ENCODE peak calls at places on chromosomes 12 and 14, in four cellular contexts. M, P, F and V are unnamed samples.

GRCh38 chr12:103824845-103825244 is 16.2 kb downstream of the NT5DC3 start:
- DNase-seq in M (no peak), P (no peak), F (no peak), V (no peak)

GRCh38 chr12:100987552-100988277 is 193.1 kb downstream of the ANO4 start:
- DNase-seq in M (no peak), P (no peak), F (no peak), V (no peak)

GRCh38 chr14:20400965-20401593 is 12.2 kb downstream of the TEP1 start:
- DNase-seq in M (no peak), P (peak), F (no peak), V (no peak)

GRCh38 chr12:28026701-28027100 is 54.2 kb upstream of the PTHLH start:
- DNase-seq in M (no peak), P (no peak), F (no peak), V (no peak)

GRCh38 chr12:123442774-123443173 is 6.3 kb upstream of the RILPL2 start:
- DNase-seq in M (no peak), P (no peak), F (no peak), V (no peak)

GRCh38 chr14:34461334-34462131 is 507 bp downstream of the SPTSSA start:
- DNase-seq in M (no peak), P (no peak), F (peak), V (no peak)

GRCh38 chr14:55514819-55515470 is 65.1 kb upstream of the KTN1 start:
- DNase-seq in M (no peak), P (no peak), F (peak), V (no peak)

GRCh38 chr14:60514378-60515243 is 5.7 kb downstream of the SIX6 start:
- DNase-seq in M (no peak), P (no peak), F (peak), V (no peak)

GRCh38 chr12:20798561-20798960 is 11.9 kb upstream of the SLCO1B3 start:
- DNase-seq in M (no peak), P (no peak), F (no peak), V (no peak)

GRCh38 chr12:132727091-132727794 is 16.6 kb downstream of the PGAM5 start:
- DNase-seq in M (no peak), P (no peak), F (no peak), V (no peak)

GRCh38 chr12:45879363-45879895 is 110.9 kb downstream of the SCAF11 start:
- DNase-seq in M (no peak), P (no peak), F (no peak), V (no peak)

GRCh38 chr14:54976316-54976715 is 50.6 kb downstream of the WDHD1 start:
- DNase-seq in M (no peak), P (no peak), F (no peak), V (no peak)

GRCh38 chr14:26281280-26281998 is 316.4 kb downstream of the NOVA1 start:
- DNase-seq in M (no peak), P (no peak), F (no peak), V (no peak)

GRCh38 chr12:108337235-108338223 is 1.6 kb downstream of the CMKLR1 start:
- DNase-seq in M (no peak), P (no peak), F (peak), V (no peak)

GRCh38 chr14:76203086-76204001 is 51.6 kb downstream of the GPATCH2L start:
- DNase-seq in M (no peak), P (no peak), F (no peak), V (no peak)

GRCh38 chr12:11672361-11672760 is 22.9 kb downstream of the ETV6 start:
- DNase-seq in M (no peak), P (no peak), F (no peak), V (no peak)

GRCh38 chr14:63853831-63854293 is 1.1 kb downstream of the SYNE2 start:
- DNase-seq in M (peak), P (no peak), F (peak), V (no peak)

GRCh38 chr12:100216337-100216736 is 15.7 kb downstream of the ACTR6 start:
- DNase-seq in M (no peak), P (no peak), F (no peak), V (no peak)

GRCh38 chr14:75941030-75941429 is 40.8 kb downstream of the TGFB3 start:
- DNase-seq in M (peak), P (no peak), F (no peak), V (no peak)